ENCODE peak calls at places on chromosome 15, in ten cellular contexts. E, W, O, J, R, M, B, A, V and G are unnamed samples.

GRCh38 chr15:52784799-52785671 is 5.1 kb downstream of the ONECUT1 start:
- DNase-seq in A (no peak), E (peak), O (no peak), V (peak), M (no peak), J (no peak), B (no peak), R (no peak), W (no peak), G (no peak)

GRCh38 chr15:41416162-41416741 is 643 bp upstream of the RTF1 start:
- DNase-seq in M (no peak), O (no peak), E (no peak), A (no peak), W (no peak), J (no peak), V (no peak), R (no peak), B (no peak), G (no peak)

GRCh38 chr15:36483409-36483808 is 96.0 kb upstream of the CDIN1 start:
- DNase-seq in W (no peak), M (no peak), V (no peak), B (no peak), O (no peak), A (no peak), E (no peak), J (no peak), R (no peak), G (no peak)

GRCh38 chr15:68815598-68815997 is 5.1 kb downstream of the ANP32A start:
- DNase-seq in R (no peak), B (no peak), J (no peak), A (no peak), M (no peak), O (no peak), W (peak), E (no peak), V (no peak), G (no peak)

GRCh38 chr15:93071469-93071891 is 17.5 kb downstream of the RGMA start:
- DNase-seq in E (no peak), B (no peak), J (no peak), W (peak), A (no peak), O (no peak), R (no peak), M (peak), V (no peak), G (no peak)

GRCh38 chr15:95298729-95299128 is 1031.8 kb upstream of the NR2F2 start:
- DNase-seq in J (no peak), R (no peak), B (no peak), M (no peak), V (no peak), W (no peak), E (no peak), O (no peak), A (no peak), G (no peak)

GRCh38 chr15:30922469-30923311 is 19.0 kb downstream of the FAN1 start:
- DNase-seq in M (no peak), J (no peak), B (no peak), R (peak), A (no peak), V (peak), O (no peak), E (no peak), W (peak), G (no peak)

GRCh38 chr15:60421544-60421943 is 23.8 kb upstream of the ANXA2 start:
- DNase-seq in M (no peak), V (no peak), W (peak), E (no peak), J (no peak), A (no peak), R (peak), B (no peak), O (no peak), G (no peak)

GRCh38 chr15:44729394-44729913 is 6.9 kb upstream of the TRIM69 start:
- DNase-seq in R (no peak), M (peak), W (no peak), B (no peak), A (no peak), E (no peak), O (no peak), J (no peak), V (peak), G (no peak)

GRCh38 chr15:42131826-42132806 is 24.3 kb downstream of the PLA2G4F start:
- DNase-seq in W (peak), R (no peak), A (peak), V (no peak), B (no peak), E (no peak), O (no peak), M (no peak), J (no peak), G (no peak)

GRCh38 chr15:60584355-60585023 is 105.5 kb upstream of the ICE2 start:
- DNase-seq in W (no peak), B (no peak), O (no peak), E (no peak), A (no peak), M (no peak), R (no peak), J (no peak), V (no peak), G (no peak)

GRCh38 chr15:62413786-62414185 is 248.7 kb upstream of the C2CD4B start:
- DNase-seq in A (no peak), B (no peak), M (no peak), J (no peak), W (no peak), R (no peak), E (no peak), O (no peak), V (no peak), G (no peak)

GRCh38 chr15:57667171-57667924 is 39.2 kb upstream of the POLR2M start:
- DNase-seq in O (peak), E (no peak), W (peak), V (peak), R (peak), J (no peak), B (no peak), A (peak), M (no peak), G (no peak)

GRCh38 chr15:93035953-93036810 is 52.8 kb downstream of the RGMA start:
- DNase-seq in R (no peak), W (peak), M (peak), A (no peak), V (peak), J (no peak), E (peak), B (peak), O (no peak), G (no peak)

GRCh38 chr15:86398986-86399677 is 319.5 kb downstream of the AGBL1 start:
- DNase-seq in E (no peak), O (no peak), J (peak), B (no peak), V (no peak), M (no peak), A (no peak), R (no peak), W (no peak), G (no peak)

GRCh38 chr15:76994496-76994895 is 430 bp upstream of the PSTPIP1 start:
- DNase-seq in M (no peak), W (no peak), B (no peak), J (no peak), A (no peak), O (no peak), V (no peak), E (no peak), R (no peak), G (no peak)

GRCh38 chr15:41258706-41259471 is 27.8 kb downstream of the CHP1 start:
- DNase-seq in E (no peak), V (no peak), M (no peak), W (peak), O (no peak), J (no peak), A (no peak), R (no peak), B (no peak), G (no peak)

GRCh38 chr15:69318033-69318432 is 19.3 kb downstream of the PAQR5 start:
- DNase-seq in W (no peak), A (no peak), J (no peak), R (no peak), V (no peak), O (no peak), M (no peak), E (no peak), B (no peak), G (no peak)

GRCh38 chr15:38853608-38854007 is 289.0 kb upstream of the RASGRP1 start:
- DNase-seq in A (no peak), M (no peak), V (peak), E (peak), J (no peak), O (no peak), R (no peak), W (peak), B (peak), G (no peak)

GRCh38 chr15:57703387-57703786 is 3.1 kb upstream of the POLR2M start:
- DNase-seq in V (no peak), W (no peak), J (no peak), A (no peak), M (no peak), O (no peak), R (no peak), B (no peak), E (no peak), G (no peak)

GRCh38 chr15:34791701-34792100 is 3.6 kb downstream of the ACTC1 start:
- DNase-seq in A (no peak), R (no peak), J (no peak), O (no peak), V (no peak), B (no peak), W (no peak), E (no peak), M (no peak), G (no peak)

GRCh38 chr15:49238342-49238741 is 68.3 kb downstream of the GALK2 start:
- DNase-seq in W (peak), E (no peak), O (peak), V (no peak), J (no peak), R (peak), A (no peak), M (no peak), B (no peak), G (no peak)

GRCh38 chr15:93213281-93213680 is 124.3 kb upstream of the RGMA start:
- DNase-seq in J (peak), A (no peak), R (no peak), M (no peak), O (no peak), V (no peak), W (no peak), B (no peak), E (no peak), G (no peak)

GRCh38 chr15:49430046-49430445 is 7.0 kb downstream of the FGF7 start:
- DNase-seq in V (no peak), J (no peak), B (no peak), E (no peak), O (no peak), M (no peak), W (no peak), R (no peak), A (no peak), G (no peak)

GRCh38 chr15:68543546-68544008 is 35.2 kb upstream of the CORO2B start:
- DNase-seq in A (no peak), J (no peak), V (no peak), B (no peak), E (no peak), R (no peak), W (no peak), O (no peak), M (no peak), G (no peak)

GRCh38 chr15:48279608-48280007 is 51.6 kb upstream of the DUT start:
- DNase-seq in R (no peak), M (no peak), J (no peak), B (no peak), V (no peak), A (no peak), W (no peak), E (no peak), O (no peak), G (no peak)

GRCh38 chr15:35308802-35309201 is 223.7 kb upstream of the NANOGP8 start:
- DNase-seq in R (peak), J (peak), B (no peak), W (peak), A (no peak), M (no peak), E (no peak), O (peak), V (no peak), G (no peak)

GRCh38 chr15:89514596-89515406 is 18.4 kb upstream of the RHCG start:
- DNase-seq in O (no peak), R (no peak), M (no peak), A (peak), V (no peak), B (no peak), E (no peak), J (no peak), W (no peak), G (no peak)

GRCh38 chr15:75235760-75236729 is 22.1 kb upstream of the GOLGA6C start:
- DNase-seq in E (no peak), A (no peak), W (no peak), R (no peak), J (peak), M (peak), B (no peak), V (no peak), O (no peak), G (no peak)

GRCh38 chr15:40785158-40785557 is 15.4 kb downstream of the C15orf62 start:
- DNase-seq in R (no peak), V (peak), E (no peak), M (no peak), A (no peak), J (no peak), B (no peak), O (no peak), W (peak), G (no peak)

GRCh38 chr15:47870956-47871625 is 153.8 kb downstream of the SEMA6D start:
- DNase-seq in R (peak), M (no peak), B (no peak), J (no peak), O (no peak), W (peak), E (no peak), A (no peak), V (no peak), G (no peak)

GRCh38 chr15:63818191-63818590 is 15.6 kb downstream of the HERC1 start:
- DNase-seq in J (no peak), W (peak), A (no peak), R (no peak), B (no peak), M (no peak), O (no peak), E (peak), V (peak), G (no peak)
- TF ChIP-seq CTCF in J (no peak), W (peak), A (no peak), R (no peak), B (no peak), M (no peak), O (peak), E (no peak), V (no peak), G (no peak)

GRCh38 chr15:99738047-99738847 is 5.0 kb upstream of the LYSMD4 start:
- DNase-seq in R (no peak), A (peak), M (no peak), V (no peak), E (no peak), B (no peak), O (no peak), W (no peak), J (no peak), G (no peak)

GRCh38 chr15:99749386-99749785 is 16.1 kb upstream of the LYSMD4 start:
- DNase-seq in R (no peak), M (no peak), A (no peak), E (no peak), W (no peak), O (no peak), V (no peak), J (no peak), B (no peak), G (no peak)

GRCh38 chr15:99745687-99746086 is 12.4 kb upstream of the LYSMD4 start:
- DNase-seq in W (no peak), E (no peak), M (no peak), V (no peak), A (no peak), J (no peak), O (no peak), B (no peak), R (no peak), G (no peak)

GRCh38 chr15:99741835-99742234 is 8.6 kb upstream of the LYSMD4 start:
- DNase-seq in J (no peak), E (no peak), M (no peak), O (no peak), A (no peak), W (no peak), B (no peak), V (no peak), R (no peak), G (no peak)

GRCh38 chr15:99744142-99744541 is 10.9 kb upstream of the LYSMD4 start:
- DNase-seq in A (no peak), B (no peak), E (no peak), W (no peak), V (peak), R (no peak), O (no peak), M (no peak), J (no peak), G (no peak)
- TF ChIP-seq CTCF in A (no peak), B (no peak), E (no peak), W (no peak), V (peak), R (no peak), O (no peak), M (no peak), J (no peak), G (no peak)

DNA sequence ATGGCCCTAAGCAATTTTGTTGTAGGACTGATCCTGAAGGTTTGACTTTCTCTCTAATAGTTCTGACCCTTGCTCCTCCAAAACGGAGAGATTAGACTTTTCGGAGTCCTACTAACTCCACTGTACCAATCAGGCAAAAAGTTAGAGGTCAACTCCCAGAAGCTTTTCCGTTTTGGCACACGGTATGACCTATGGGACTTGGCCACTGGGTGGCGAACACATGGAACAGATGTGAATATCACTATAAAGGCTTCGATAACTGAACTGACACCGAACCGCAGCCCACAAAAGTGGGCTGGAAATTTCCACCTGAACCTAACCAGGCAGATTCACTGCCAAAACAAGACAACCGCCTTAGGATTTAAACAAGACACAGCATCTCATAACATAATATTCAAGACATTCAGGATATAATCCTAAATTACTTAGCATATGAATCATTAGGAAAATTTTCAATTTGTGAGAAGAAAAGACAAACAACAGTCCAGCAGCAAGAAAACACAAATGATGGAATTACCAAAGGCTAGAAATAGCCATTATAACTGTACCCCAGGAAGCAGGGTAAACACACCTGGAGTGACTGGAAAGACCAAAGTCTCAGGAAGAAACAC is 12.2 kb upstream of the TM2D3 start:
- DNase-seq in W (no peak), O (no peak), A (no peak), R (peak), B (no peak), V (peak), E (peak), J (no peak), M (no peak), G (no peak)
- TF ChIP-seq CTCF in W (peak), O (peak), A (no peak), R (peak), B (no peak), V (peak), E (peak), J (peak), M (no peak), G (no peak)

GRCh38 chr15:59150185-59150584 is 45.2 kb downstream of the CCNB2 start:
- DNase-seq in J (no peak), M (no peak), B (no peak), R (no peak), V (no peak), W (no peak), A (no peak), E (no peak), O (no peak), G (no peak)
- TF ChIP-seq CTCF in J (no peak), M (no peak), B (no peak), R (no peak), V (no peak), W (no peak), A (no peak), E (no peak), O (no peak), G (no peak)

DNA sequence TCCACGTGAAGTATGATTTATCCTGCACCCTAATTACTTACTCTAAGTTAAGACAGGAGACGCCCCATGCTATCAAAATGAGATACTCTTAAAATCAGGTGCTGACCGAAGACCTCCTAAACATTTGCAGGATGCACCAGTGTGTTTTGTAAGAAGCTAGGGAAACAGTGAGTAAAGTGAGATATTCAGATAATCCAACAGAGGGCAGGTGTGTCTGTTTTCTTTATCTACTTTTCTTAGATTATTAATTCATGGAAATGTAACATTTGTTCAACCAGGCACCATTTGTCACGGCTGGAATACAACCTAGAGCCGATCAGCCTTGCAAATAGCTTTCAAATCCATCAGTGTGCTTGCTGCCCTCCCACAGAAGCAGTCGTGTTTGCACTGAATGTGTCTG is 202.0 kb upstream of the CHRM5 start:
- DNase-seq in J (no peak), B (no peak), M (no peak), W (peak), A (no peak), O (no peak), R (no peak), E (no peak), V (no peak), G (no peak)
- TF ChIP-seq CTCF in J (no peak), B (no peak), M (no peak), W (peak), A (no peak), O (peak), R (no peak), E (no peak), V (peak), G (no peak)

DNA sequence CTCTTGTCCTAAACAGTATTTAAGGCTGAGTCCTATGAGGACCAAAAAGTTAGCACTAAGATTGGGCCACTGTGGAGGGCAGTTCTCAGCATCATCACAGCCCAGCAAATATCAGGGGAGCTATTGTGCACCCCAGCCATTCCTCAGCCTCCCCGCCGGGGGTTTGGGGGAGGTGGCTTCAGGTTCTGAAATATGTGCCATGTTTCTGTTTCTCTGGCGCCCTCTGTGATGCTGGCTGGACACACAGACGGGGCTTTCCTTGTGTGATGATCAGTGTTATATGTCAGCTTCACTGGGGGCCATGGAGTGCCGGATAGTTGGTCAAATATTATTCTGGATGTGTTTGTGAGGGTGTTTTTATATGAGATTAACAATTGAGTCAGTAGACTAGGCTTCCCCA is 106.8 kb downstream of the GABRG3 start:
- DNase-seq in B (no peak), O (no peak), M (no peak), V (peak), R (no peak), J (no peak), E (no peak), W (no peak), A (no peak), G (no peak)
- TF ChIP-seq CTCF in B (no peak), O (no peak), M (no peak), V (peak), R (no peak), J (no peak), E (no peak), W (no peak), A (no peak), G (no peak)

DNA sequence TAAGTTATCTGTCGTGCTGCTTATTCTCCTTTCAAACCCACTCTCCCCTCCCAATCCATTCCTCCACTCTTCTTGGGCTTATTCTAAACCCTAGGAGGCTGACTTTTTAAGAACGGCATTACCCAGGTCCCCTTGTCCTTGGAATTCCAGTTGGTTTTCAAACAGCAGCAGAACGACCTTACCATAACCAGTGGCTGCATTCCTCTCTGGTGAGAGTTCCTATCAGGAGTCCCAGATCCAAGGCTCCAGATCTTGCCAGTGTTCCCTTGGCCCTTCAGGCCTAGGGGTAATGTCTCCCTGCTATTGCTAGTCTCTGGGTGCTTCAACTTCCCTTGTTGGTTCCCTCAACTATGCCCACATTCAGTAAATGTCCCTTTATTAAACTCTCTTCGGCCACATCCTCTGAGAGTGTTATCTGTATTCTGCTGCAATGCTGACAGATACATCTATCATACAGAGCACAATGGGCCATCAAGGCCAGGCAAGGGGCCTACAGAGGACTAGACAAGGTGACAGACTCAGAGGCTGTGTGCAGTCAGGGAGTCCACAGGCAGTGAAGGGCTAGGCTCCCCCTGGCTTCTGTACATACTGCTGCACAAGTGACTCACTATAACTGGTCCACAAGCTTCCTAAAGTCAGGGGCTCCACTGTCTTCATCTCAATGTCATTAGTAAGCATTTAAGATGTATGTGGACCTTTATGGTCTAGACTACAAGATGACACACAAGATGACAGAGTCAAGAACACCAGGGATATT is 10.1 kb downstream of the LYSMD2 start:
- DNase-seq in V (peak), E (no peak), A (no peak), J (no peak), M (no peak), R (no peak), O (no peak), W (peak), B (no peak), G (no peak)
- TF ChIP-seq CTCF in V (no peak), E (no peak), A (no peak), J (no peak), M (no peak), R (peak), O (peak), W (peak), B (no peak), G (no peak)

GRCh38 chr15:29089731-29090616 is 179.6 kb downstream of the NSMCE3 start:
- DNase-seq in V (peak), O (peak), A (no peak), M (no peak), W (peak), R (peak), B (no peak), E (no peak), J (no peak), G (no peak)
- TF ChIP-seq CTCF in V (peak), O (peak), A (no peak), M (no peak), W (peak), R (peak), B (no peak), E (no peak), J (no peak), G (no peak)